ENCODE peak calls at places on chromosomes 6 and 20, in nine cellular contexts. P is stimulated activated naive CD4-positive, alpha-beta T cell; M is upper lobe of right lung; J is NCI-H2029; C is neural crest cell; V is NCI-H2171 treated with DMSO at 0.1 percent for 48 hours; A is NCI-H524; T is activated T-cell treated with anti-CD3 and anti-CD28 coated beads, Interleukin-2, amount 50 U/mL, for 48 hours; I is lower lobe of right lung. D is an unnamed sample.

GRCh38 chr6:142420822-142421221 is 119.0 kb downstream of the ADGRG6 start:
- DNase-seq in P (no peak), M (no peak), J (no peak), C (no peak), V (no peak), A (no peak), T (no peak), I (no peak), D (no peak)

GRCh38 chr6:151482290-151482689 is 11.5 kb upstream of the CCDC170 start:
- DNase-seq in P (no peak), M (no peak), J (no peak), C (no peak), V (no peak), A (no peak), T (no peak), I (no peak), D (no peak)

GRCh38 chr6:35300848-35301247 is 3.2 kb downstream of the DEF6 start:
- DNase-seq in P (peak; percentile 25), M (no peak), J (no peak), C (no peak), V (no peak), A (no peak), T (no peak), I (no peak), D (no peak)

GRCh38 chr6:98601697-98602096 is 232.7 kb upstream of the POU3F2 start:
- DNase-seq in P (no peak), M (no peak), J (no peak), C (no peak), V (no peak), A (no peak), T (no peak), I (no peak), D (no peak)

GRCh38 chr20:45892828-45893500 is 1.8 kb downstream of the CTSA start:
- DNase-seq in P (no peak), M (no peak), J (no peak), C (no peak), V (no peak), A (no peak), T (no peak), I (no peak), D (no peak)

GRCh38 chr20:21534453-21534852 is 20.6 kb upstream of the NKX2-2 start:
- DNase-seq in P (no peak), M (no peak), J (peak; percentile 98), C (no peak), V (peak; percentile 97), A (peak; percentile 90), T (no peak), I (peak; percentile 52), D (no peak)

GRCh38 chr20:51541189-51542032 is 1.1 kb downstream of the NFATC2 start:
- DNase-seq in P (peak; percentile 65), M (peak; percentile 68), J (peak; percentile 86), C (no peak), V (no peak), A (no peak), T (peak; percentile 85), I (peak; percentile 62), D (peak; percentile 93)

GRCh38 chr6:119308994-119309657 is 40.4 kb downstream of the MAN1A1 start:
- DNase-seq in P (no peak), M (no peak), J (no peak), C (no peak), V (no peak), A (no peak), T (no peak), I (no peak), D (no peak)

GRCh38 chr6:75205776-75206334 is at the start of gene COL12A1:
- DNase-seq in P (no peak), M (peak; percentile 94), J (peak; percentile 40), C (peak; percentile 56), V (peak; percentile 10), A (peak; percentile 44), T (peak; percentile 41), I (peak; percentile 93), D (peak; percentile 99)

GRCh38 chr20:10501377-10501776 is 66.3 kb downstream of the SLX4IP start:
- DNase-seq in P (no peak), M (peak; percentile 75), J (no peak), C (no peak), V (peak; percentile 27), A (no peak), T (peak; percentile 33), I (peak; percentile 65), D (no peak)

GRCh38 chr6:5663739-5664138 is 343.0 kb downstream of the NRN1 start:
- DNase-seq in P (no peak), M (no peak), J (no peak), C (no peak), V (no peak), A (no peak), T (no peak), I (no peak), D (no peak)

GRCh38 chr6:164266851-164267250 is 852.3 kb downstream of the QKI start:
- DNase-seq in P (no peak), M (no peak), J (no peak), C (no peak), V (no peak), A (no peak), T (no peak), I (no peak), D (no peak)

GRCh38 chr6:11200356-11200755 is 32.1 kb downstream of the NEDD9 start:
- DNase-seq in P (no peak), M (no peak), J (no peak), C (no peak), V (no peak), A (no peak), T (no peak), I (no peak), D (no peak)

GRCh38 chr20:49228676-49229075 is 9.5 kb downstream of the DDX27 start:
- DNase-seq in P (no peak), M (no peak), J (peak; percentile 80), C (no peak), V (peak; percentile 99), A (peak; percentile 96), T (no peak), I (no peak), D (no peak)

GRCh38 chr6:55963301-55963700 is 87.9 kb upstream of the BMP5 start:
- DNase-seq in P (no peak), M (no peak), J (no peak), C (no peak), V (no peak), A (no peak), T (no peak), I (no peak), D (no peak)

GRCh38 chr6:27867941-27868705 is 44.1 kb downstream of the OR2B2 start:
- DNase-seq in P (no peak), M (no peak), J (no peak), C (no peak), V (no peak), A (no peak), T (no peak), I (no peak), D (no peak)

GRCh38 chr20:53737404-53738038 is 143.9 kb upstream of the ZNF217 start:
- DNase-seq in P (no peak), M (no peak), J (no peak), C (no peak), V (peak; percentile 86), A (no peak), T (no peak), I (no peak), D (no peak)

GRCh38 chr20:24960302-24960801 is 11.3 kb downstream of the CST7 start:
- DNase-seq in P (no peak), M (no peak), J (no peak), C (no peak), V (no peak), A (no peak), T (no peak), I (peak; percentile 42), D (no peak)

GRCh38 chr6:105941616-105942412 is 144.3 kb upstream of the PRDM1 start:
- DNase-seq in P (no peak), M (no peak), J (no peak), C (no peak), V (no peak), A (no peak), T (no peak), I (no peak), D (no peak)

GRCh38 chr6:129015721-129016120 is 132.8 kb downstream of the LAMA2 start:
- DNase-seq in P (no peak), M (no peak), J (no peak), C (no peak), V (no peak), A (no peak), T (no peak), I (no peak), D (no peak)

GRCh38 chr6:26217714-26218075 is 130.5 kb downstream of the HFE start:
- DNase-seq in P (no peak), M (no peak), J (no peak), C (no peak), V (peak; percentile 43), A (no peak), T (no peak), I (no peak), D (no peak)

GRCh38 chr6:125356888-125357287 is 55.1 kb upstream of the HDDC2 start:
- DNase-seq in P (no peak), M (no peak), J (no peak), C (no peak), V (no peak), A (no peak), T (no peak), I (no peak), D (no peak)

GRCh38 chr6:48490658-48491057 is 379.7 kb upstream of the PTCHD4 start:
- DNase-seq in P (no peak), M (no peak), J (no peak), C (no peak), V (no peak), A (no peak), T (no peak), I (no peak), D (no peak)

GRCh38 chr20:3785240-3786125 is 1.1 kb downstream of the CENPB start:
- DNase-seq in P (peak; percentile 11), M (no peak), J (peak; percentile 35), C (no peak), V (no peak), A (no peak), T (no peak), I (peak; percentile 63), D (peak; percentile 86)

GRCh38 chr6:26120807-26121140 is 33.5 kb downstream of the HFE start:
- DNase-seq in P (no peak), M (no peak), J (no peak), C (no peak), V (no peak), A (no peak), T (no peak), I (no peak), D (no peak)

GRCh38 chr6:133778414-133778813 is 110.5 kb upstream of the TCF21 start:
- DNase-seq in P (no peak), M (no peak), J (no peak), C (no peak), V (no peak), A (no peak), T (no peak), I (no peak), D (no peak)

GRCh38 chr6:149831380-149831820 is 32.8 kb downstream of the LRP11 start:
- DNase-seq in P (no peak), M (no peak), J (no peak), C (peak; percentile 60), V (no peak), A (no peak), T (no peak), I (no peak), D (no peak)

GRCh38 chr6:99183066-99183465 is 166.4 kb downstream of the FAXC start:
- DNase-seq in P (no peak), M (no peak), J (no peak), C (no peak), V (no peak), A (no peak), T (no peak), I (no peak), D (no peak)

GRCh38 chr6:166598441-166599138 is 12.1 kb upstream of the RAMACL start:
- DNase-seq in P (no peak), M (no peak), J (no peak), C (no peak), V (no peak), A (no peak), T (no peak), I (no peak), D (no peak)

GRCh38 chr6:21800330-21800729 is 206.8 kb downstream of the SOX4 start:
- DNase-seq in P (no peak), M (no peak), J (no peak), C (no peak), V (no peak), A (no peak), T (no peak), I (no peak), D (no peak)

GRCh38 chr6:169073311-169073710 is 180.3 kb downstream of the THBS2 start:
- DNase-seq in P (no peak), M (no peak), J (no peak), C (no peak), V (no peak), A (no peak), T (no peak), I (no peak), D (no peak)

D was measured in posterior vena cava.